ENCODE peak calls at places on chromosomes 16 and 17, in ten cellular contexts. H is stimulated activated CD8-positive, alpha-beta memory T cell treated with anti-CD3 and anti-CD28 coated beads, Interleukin-15, amount 100 ng/mL, for 24 hours; K is Calu3; C is PC-3; W is substantia nigra; Y is pulmonary artery endothelial cell; S is Ammon's horn; N is activated naive CD4-positive, alpha-beta T cell treated with anti-CD3 and anti-CD28 coated beads for 36 hours; Z is stimulated activated CD4-positive, alpha-beta T cell treated with anti-CD3 and anti-CD28 coated beads, Interleukin-1b, Interleukin-23, amount 100 ng/mL, for 1 hour; R is IMR-90. P is an unnamed sample.

GRCh38 chr16:74862743-74863244 is 88.2 kb upstream of the FA2H start:
- DNase-seq in R (peak; percentile 47), K (peak; percentile 45), W (no peak), Z (no peak), H (no peak), Y (no peak), C (peak; percentile 68), N (peak; percentile 42), S (peak; percentile 58), P (no peak)

GRCh38 chr17:40415390-40415789 is 2.3 kb downstream of the TOP2A start:
- DNase-seq in R (peak; percentile 59), N (no peak), H (no peak), S (no peak), C (peak; percentile 48), Z (no peak), W (no peak), Y (no peak), K (no peak), P (no peak)

GRCh38 chr17:82972836-82973372 is 106.5 kb upstream of the METRNL start:
- DNase-seq in N (no peak), R (no peak), W (no peak), H (no peak), K (no peak), S (no peak), Y (no peak), Z (no peak), C (no peak), P (no peak)

GRCh38 chr17:75832164-75832651 is 12.0 kb downstream of the UNC13D start:
- DNase-seq in Y (no peak), N (peak; percentile 52), H (no peak), W (no peak), K (no peak), C (peak; percentile 60), S (no peak), R (peak; percentile 85), Z (no peak), P (peak; percentile 41)

GRCh38 chr17:21199856-21200255 is 14.1 kb downstream of the TMEM11 start:
- DNase-seq in H (no peak), R (no peak), C (no peak), N (no peak), S (no peak), Z (no peak), K (no peak), Y (no peak), W (no peak), P (no peak)

GRCh38 chr16:20969386-20969785 is 68.8 kb downstream of the LYRM1 start:
- DNase-seq in R (no peak), K (no peak), C (no peak), W (no peak), Z (no peak), S (no peak), Y (no peak), H (no peak), N (no peak), P (no peak)

GRCh38 chr16:23514381-23515152 is 4.3 kb upstream of the GGA2 start:
- DNase-seq in C (no peak), Y (no peak), K (no peak), N (peak; percentile 30), R (no peak), H (no peak), W (no peak), S (no peak), Z (no peak), P (no peak)

GRCh38 chr17:11797803-11798202 is 199.5 kb downstream of the ZNF18 start:
- DNase-seq in Y (no peak), S (no peak), W (no peak), K (no peak), C (no peak), Z (no peak), H (no peak), R (no peak), N (no peak), P (no peak)

GRCh38 chr17:57570740-57571344 is 174.3 kb downstream of the CCDC182 start:
- DNase-seq in S (peak; percentile 65), Y (no peak), K (no peak), N (no peak), Z (no peak), R (no peak), W (no peak), C (no peak), H (no peak), P (no peak)

GRCh38 chr16:22687031-22687530 is 126.9 kb upstream of the HS3ST2 start:
- DNase-seq in R (no peak), K (no peak), H (no peak), S (no peak), N (no peak), C (no peak), Z (no peak), Y (no peak), W (no peak), P (no peak)

GRCh38 chr17:80247561-80247960 is 13.1 kb upstream of the RNF213 start:
- DNase-seq in S (no peak), Y (no peak), Z (no peak), N (no peak), R (no peak), K (no peak), H (no peak), C (no peak), W (no peak), P (no peak)

GRCh38 chr17:40313660-40314556 is 4.9 kb downstream of the RARA start:
- DNase-seq in H (no peak), N (no peak), S (no peak), Y (no peak), C (peak; percentile 53), K (no peak), Z (no peak), W (no peak), R (no peak), P (no peak)

GRCh38 chr16:85899444-85899843 is 482 bp downstream of the IRF8 start:
- DNase-seq in C (no peak), N (no peak), R (no peak), W (no peak), K (no peak), Z (no peak), S (no peak), H (no peak), Y (no peak), P (no peak)

GRCh38 chr17:15892679-15893332 is 52.1 kb upstream of the ADORA2B start:
- DNase-seq in Y (no peak), H (no peak), W (no peak), S (peak; percentile 25), Z (no peak), K (peak; percentile 17), N (no peak), R (peak; percentile 16), C (peak; percentile 94), P (no peak)

GRCh38 chr17:273994-274832 is 78.4 kb downstream of the RPH3AL start:
- DNase-seq in W (no peak), C (no peak), S (no peak), Z (no peak), H (no peak), K (no peak), N (no peak), R (no peak), Y (no peak), P (no peak)

GRCh38 chr16:84943620-84944019 is 67.7 kb downstream of the ZDHHC7 start:
- DNase-seq in C (no peak), H (no peak), K (no peak), W (no peak), Y (no peak), S (no peak), Z (no peak), N (no peak), R (no peak), P (no peak)

GRCh38 chr17:80751070-80751459 is 206.4 kb downstream of the RPTOR start:
- DNase-seq in Y (no peak), H (no peak), S (peak; percentile 74), R (peak; percentile 16), W (no peak), N (no peak), K (no peak), C (no peak), Z (no peak), P (no peak)

GRCh38 chr17:6160188-6160555 is 90.0 kb downstream of the WSCD1 start:
- DNase-seq in Z (no peak), R (no peak), S (no peak), W (no peak), C (no peak), N (no peak), K (no peak), H (no peak), Y (no peak), P (no peak)

GRCh38 chr16:86549893-86550190 is 5.2 kb downstream of the MTHFSD start:
- DNase-seq in S (no peak), H (no peak), C (no peak), Y (no peak), W (no peak), K (no peak), R (no peak), N (no peak), Z (no peak), P (no peak)

GRCh38 chr16:82439678-82440293 is 187.0 kb upstream of the CDH13 start:
- DNase-seq in S (peak; percentile 8), H (no peak), C (peak; percentile 12), W (no peak), Y (no peak), R (peak; percentile 4), Z (no peak), K (peak; percentile 32), N (no peak), P (peak; percentile 9)

GRCh38 chr16:10678655-10679054 is 16.1 kb downstream of the TEKT5 start:
- DNase-seq in H (no peak), C (no peak), Z (no peak), Y (no peak), K (no peak), W (no peak), N (no peak), S (peak; percentile 47), R (no peak), P (no peak)

GRCh38 chr16:13231365-13231764 is 330.0 kb downstream of the SHISA9 start:
- DNase-seq in R (no peak), Z (no peak), Y (no peak), W (no peak), N (no peak), H (no peak), S (no peak), K (no peak), C (no peak), P (no peak)

GRCh38 chr17:77372444-77373297 is 231.9 kb downstream of the SEC14L1 start:
- DNase-seq in K (no peak), N (peak; percentile 65), R (peak; percentile 87), S (no peak), Y (no peak), C (no peak), H (no peak), W (no peak), Z (no peak), P (peak; percentile 86)

GRCh38 chr17:82065638-82066303 is at the start of gene DUS1L:
- DNase-seq in C (peak; percentile 51), Z (peak; percentile 50), R (peak; percentile 37), S (peak; percentile 41), Y (no peak), W (peak; percentile 23), H (peak; percentile 68), K (peak; percentile 71), N (peak; percentile 74), P (peak; percentile 67)

GRCh38 chr17:64240261-64240740 is 22.8 kb downstream of the TEX2 start:
- DNase-seq in N (no peak), C (no peak), Z (no peak), W (no peak), H (no peak), K (peak; percentile 31), Y (no peak), S (no peak), R (peak; percentile 21), P (peak; percentile 13)

GRCh38 chr16:4915226-4915761 is 21.7 kb downstream of the PPL start:
- DNase-seq in R (peak; percentile 96), N (no peak), C (peak; percentile 20), S (no peak), H (no peak), K (no peak), W (no peak), Y (no peak), Z (no peak), P (no peak)

GRCh38 chr16:71966932-71967331 is 33.3 kb downstream of the PKD1L3 start:
- DNase-seq in C (no peak), H (no peak), Y (no peak), S (no peak), R (no peak), K (no peak), Z (no peak), N (no peak), W (no peak), P (no peak)

GRCh38 chr17:44569459-44569858 is 12.2 kb downstream of the FZD2 start:
- DNase-seq in S (no peak), N (no peak), C (no peak), K (no peak), W (no peak), Z (no peak), Y (no peak), H (no peak), R (no peak), P (no peak)